ENCODE peak calls at places on chromosomes 6 and 20, in six cellular contexts. One of them, this sample, is unnamed.

GRCh38 chr6:163897030-163897429 is 482.5 kb downstream of the QKI start:
- DNase-seq in HTR-8/SVneo: no peak
- DNase-seq in endothelial cell: no peak
- DNase-seq in RWPE1: no peak
- DNase-seq in GM13976: no peak
- DNase-seq in HT1080: peak; percentile 22
- DNase-seq in this sample: no peak

GRCh38 chr20:10585308-10585707 is 88.5 kb downstream of the JAG1 start:
- DNase-seq in HT1080: no peak
- DNase-seq in HTR-8/SVneo: no peak
- DNase-seq in GM13976: no peak
- DNase-seq in RWPE1: no peak
- DNase-seq in endothelial cell: no peak
- DNase-seq in this sample: no peak

GRCh38 chr20:58133020-58133419 is 95.4 kb downstream of the ANKRD60 start:
- DNase-seq in RWPE1: no peak
- DNase-seq in GM13976: no peak
- DNase-seq in HT1080: no peak
- DNase-seq in endothelial cell: no peak
- DNase-seq in HTR-8/SVneo: no peak
- DNase-seq in this sample: no peak

GRCh38 chr6:90284745-90285481 is 11.7 kb downstream of the BACH2 start:
- DNase-seq in HT1080: peak; percentile 63
- DNase-seq in endothelial cell: no peak
- DNase-seq in RWPE1: peak; percentile 33
- DNase-seq in GM13976: peak; percentile 53
- DNase-seq in HTR-8/SVneo: no peak
- DNase-seq in this sample: peak; percentile 62

GRCh38 chr6:43627008-43627825 is 1.8 kb downstream of the GTPBP2 start:
- DNase-seq in GM13976: peak; percentile 47
- DNase-seq in endothelial cell: peak; percentile 35
- DNase-seq in HT1080: peak; percentile 90
- DNase-seq in RWPE1: peak; percentile 85
- DNase-seq in HTR-8/SVneo: peak; percentile 86
- DNase-seq in this sample: no peak

GRCh38 chr6:3398755-3399671 is 57.8 kb downstream of the SLC22A23 start:
- DNase-seq in endothelial cell: no peak
- DNase-seq in HTR-8/SVneo: no peak
- DNase-seq in RWPE1: no peak
- DNase-seq in HT1080: no peak
- DNase-seq in GM13976: no peak
- DNase-seq in this sample: no peak

GRCh38 chr6:63418741-63419140 is 99.0 kb upstream of the LGSN start:
- DNase-seq in HTR-8/SVneo: no peak
- DNase-seq in GM13976: no peak
- DNase-seq in endothelial cell: no peak
- DNase-seq in HT1080: no peak
- DNase-seq in RWPE1: no peak
- DNase-seq in this sample: no peak

GRCh38 chr20:46144626-46145025 is 26.5 kb downstream of the CD40 start:
- DNase-seq in HT1080: no peak
- DNase-seq in RWPE1: peak; percentile 59
- DNase-seq in GM13976: no peak
- DNase-seq in endothelial cell: no peak
- DNase-seq in HTR-8/SVneo: no peak
- DNase-seq in this sample: no peak

GRCh38 chr6:66638518-66638917 is 931.5 kb upstream of the EYS start:
- DNase-seq in HTR-8/SVneo: no peak
- DNase-seq in HT1080: no peak
- DNase-seq in endothelial cell: no peak
- DNase-seq in RWPE1: no peak
- DNase-seq in GM13976: no peak
- DNase-seq in this sample: no peak